ENCODE peak calls at places on chromosomes 4 and X, in eight cellular contexts. W, K, C, O, H, A, Y and G are unnamed samples.

GRCh38 chr4:140213736-140214135 is 59.8 kb upstream of the MAML3 start:
- DNase-seq in K (no peak), A (no peak), H (no peak), C (peak), O (peak), W (no peak), Y (no peak), G (no peak)

GRCh38 chrX:136646602-136647239 is 1.2 kb upstream of the CD40LG start:
- DNase-seq in W (peak), C (no peak), A (no peak), Y (no peak), K (peak), O (no peak), H (no peak), G (peak)

GRCh38 chrX:38175140-38175539 is 45.5 kb downstream of the SRPX start:
- DNase-seq in A (peak), O (peak), K (no peak), H (peak), C (peak), W (no peak), Y (peak), G (no peak)

GRCh38 chr4:79865253-79865652 is 207.8 kb downstream of the ANTXR2 start:
- DNase-seq in C (peak), W (no peak), K (no peak), O (peak), Y (no peak), A (no peak), H (no peak), G (no peak)

GRCh38 chr4:185567828-185568442 is 32.6 kb upstream of the PDLIM3 start:
- DNase-seq in K (no peak), W (no peak), H (no peak), Y (peak), C (peak), O (peak), A (no peak), G (no peak)

GRCh38 chrX:150365953-150366911 is 3.1 kb downstream of the MAMLD1 start:
- DNase-seq in H (peak), C (peak), W (no peak), O (peak), A (peak), K (no peak), Y (no peak), G (no peak)

GRCh38 chr4:92186239-92186638 is 117.5 kb upstream of the GRID2 start:
- DNase-seq in O (no peak), H (no peak), Y (no peak), A (no peak), W (no peak), K (no peak), C (no peak), G (no peak)

GRCh38 chrX:14864626-14865025 is 8.2 kb downstream of the FANCB start:
- DNase-seq in C (peak), A (no peak), W (no peak), H (no peak), K (no peak), O (peak), Y (no peak), G (no peak)

GRCh38 chr4:53688186-53688790 is 97.0 kb upstream of the LNX1 start:
- DNase-seq in H (no peak), W (no peak), Y (no peak), A (peak), O (peak), K (no peak), C (peak), G (peak)

GRCh38 chrX:31071262-31071661 is 579 bp downstream of the FTHL17 start:
- DNase-seq in W (no peak), Y (no peak), C (no peak), K (no peak), O (no peak), A (no peak), H (no peak), G (no peak)

GRCh38 chrX:16671005-16671404 is 21.0 kb downstream of the S100G start:
- DNase-seq in K (peak), H (peak), O (peak), A (no peak), C (peak), Y (no peak), W (no peak), G (peak)

GRCh38 chr4:143352052-143352451 is 15.4 kb downstream of the GAB1 start:
- DNase-seq in O (no peak), H (no peak), K (no peak), C (peak), Y (no peak), A (no peak), W (no peak), G (no peak)

GRCh38 chr4:77022581-77023133 is 53.1 kb downstream of the CCNI start:
- DNase-seq in H (peak), C (peak), A (no peak), Y (no peak), W (no peak), K (no peak), O (peak), G (no peak)

GRCh38 chr4:102687373-102687981 is 73.3 kb downstream of the MANBA start:
- DNase-seq in O (peak), K (no peak), Y (no peak), W (no peak), A (no peak), H (no peak), C (peak), G (no peak)
- H3K4me3 ChIP-seq in O (no peak), K (no peak), Y (no peak), W (no peak), A (no peak), H (no peak), C (no peak), G (no peak)

GRCh38 chrX:109826954-109827708 is 94.1 kb upstream of the ACSL4 start:
- DNase-seq in Y (no peak), K (no peak), C (peak), H (no peak), A (no peak), W (no peak), O (peak), G (no peak)
- H3K4me3 ChIP-seq in Y (no peak), K (no peak), C (no peak), H (no peak), A (no peak), W (no peak), O (no peak), G (no peak)

GRCh38 chrX:49003696-49004095 is 1.6 kb upstream of the GRIPAP1 start:
- DNase-seq in Y (no peak), K (no peak), C (no peak), O (no peak), A (no peak), H (peak), W (no peak), G (peak)

GRCh38 chrX:48999030-48999429 is 3.0 kb downstream of the GRIPAP1 start:
- DNase-seq in Y (no peak), W (no peak), A (no peak), O (no peak), H (no peak), C (no peak), K (no peak), G (no peak)

GRCh38 chrX:49001521-49002090 is 458 bp downstream of the GRIPAP1 start:
- DNase-seq in Y (no peak), W (peak), A (peak), K (peak), C (peak), O (peak), H (peak), G (peak)

GRCh38 chrX:49000640-49001039 is 1.4 kb downstream of the GRIPAP1 start:
- DNase-seq in Y (no peak), K (no peak), O (no peak), A (no peak), H (no peak), C (no peak), W (no peak), G (no peak)

DNA sequence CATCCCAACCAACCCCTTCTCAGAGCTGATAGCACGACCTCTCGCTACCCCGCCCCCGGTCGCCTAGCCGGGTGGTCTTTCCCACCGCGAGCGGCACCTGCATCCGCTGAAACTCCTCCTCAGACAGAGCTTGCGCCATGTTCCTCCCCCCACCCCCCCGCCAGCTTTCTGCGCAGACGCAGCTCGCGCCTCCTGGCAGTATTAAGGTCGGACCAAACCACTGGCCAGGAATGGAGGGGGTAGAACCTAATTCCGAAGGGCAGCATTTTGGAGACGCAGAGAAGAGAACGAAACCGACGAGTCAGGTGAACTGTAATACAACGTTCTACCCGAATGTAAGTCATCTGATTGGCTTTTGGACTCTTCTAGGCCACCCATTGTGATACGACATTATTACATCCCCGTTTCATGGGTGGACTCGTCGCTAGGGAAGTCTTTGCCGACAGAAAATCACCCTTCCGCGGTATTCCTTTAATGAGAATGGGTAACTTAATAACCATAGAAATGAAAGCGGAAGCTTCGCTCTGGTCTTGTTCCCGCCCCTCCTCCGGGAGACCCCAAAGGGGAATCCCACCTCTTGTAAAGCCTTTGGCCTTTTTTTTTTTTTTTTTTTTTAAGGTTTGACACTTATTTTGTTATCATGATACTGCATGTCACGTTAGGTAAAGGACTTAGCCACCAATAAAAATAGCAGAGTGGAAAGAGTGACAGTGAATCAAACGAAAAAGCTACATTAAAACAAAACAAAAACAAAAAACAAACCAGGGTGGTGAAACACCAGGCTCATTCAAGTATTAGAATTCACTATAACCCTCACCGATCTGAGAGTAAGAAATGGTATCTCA is at the start of gene GRIPAP1:
- DNase-seq in O (peak), H (peak), A (peak), K (peak), W (peak), Y (peak), C (peak), G (peak)
- H3K4me3 ChIP-seq in O (peak), H (peak), A (peak), K (peak), W (peak), Y (peak), C (peak), G (peak)

GRCh38 chrX:153494541-153495361 is at the start of gene BGN:
- DNase-seq in A (no peak), W (no peak), O (peak), K (no peak), Y (no peak), H (peak), C (peak), G (no peak)
- H3K4me3 ChIP-seq in A (no peak), W (no peak), O (peak), K (no peak), Y (no peak), H (peak), C (peak), G (no peak)

GRCh38 chrX:373641-374471 is 12.9 kb downstream of the PPP2R3B start:
- DNase-seq in A (peak), K (peak), W (no peak), H (peak), Y (peak), O (peak), C (peak), G (no peak)
- H3K4me3 ChIP-seq in A (peak), K (peak), W (no peak), H (peak), Y (peak), O (peak), C (peak), G (peak)

GRCh38 chrX:154430504-154430903 is 2.0 kb downstream of the ATP6AP1 start:
- DNase-seq in Y (no peak), O (no peak), A (no peak), W (no peak), K (no peak), H (no peak), C (no peak), G (no peak)

GRCh38 chrX:154430916-154431315 is 2.4 kb downstream of the ATP6AP1 start:
- DNase-seq in Y (peak), A (no peak), C (no peak), O (no peak), H (no peak), W (no peak), K (no peak), G (no peak)

GRCh38 chrX:154428176-154429171 is at the start of gene ATP6AP1:
- DNase-seq in W (peak), K (peak), C (peak), A (peak), O (peak), Y (peak), H (peak), G (peak)

GRCh38 chrX:154431321-154431720 is 2.8 kb downstream of the ATP6AP1 start:
- DNase-seq in O (no peak), H (no peak), C (no peak), K (no peak), W (no peak), Y (no peak), A (no peak), G (no peak)

GRCh38 chrX:154429708-154430107 is 1.2 kb downstream of the ATP6AP1 start:
- DNase-seq in A (no peak), K (no peak), W (no peak), Y (no peak), C (no peak), H (no peak), O (no peak), G (no peak)
- H3K4me3 ChIP-seq in A (no peak), K (no peak), W (no peak), Y (no peak), C (peak), H (no peak), O (peak), G (peak)